ENCODE peak calls at places on chromosome 19, in ten cellular contexts. V is activated CD4-positive, alpha-beta memory T cell treated with anti-CD3 and anti-CD28 coated beads, Interleukin-2, amount 10 ng/mL, durations not matched to agents 7 days and 5 days; N is CD4-positive, alpha-beta T cell; X is hippocampal formation; W is activated naive CD8-positive, alpha-beta T cell treated with anti-CD3 and anti-CD28 coated beads for 36 hours; Z is gastrocnemius medialis; S is left colon; M is SW 1271; B is anterior cingulate cortex; P is Peyer's patch. R is an unnamed sample.

GRCh38 chr19:1168877-1169791 is 4.9 kb downstream of the SBNO2 start:
- DNase-seq in V (no peak), N (no peak), X (no peak), W (no peak), Z (no peak), S (no peak), M (no peak), B (no peak), P (peak; percentile 76), R (peak; percentile 54)

GRCh38 chr19:2982983-2983350 is 5.6 kb downstream of the TLE6 start:
- DNase-seq in V (no peak), N (no peak), X (peak; percentile 1), W (no peak), Z (peak; percentile 79), S (peak; percentile 65), M (no peak), B (peak; percentile 47), P (peak; percentile 82), R (peak; percentile 89)

GRCh38 chr19:42433503-42434260 is 6.5 kb upstream of the LIPE start:
- DNase-seq in V (peak; percentile 76), N (peak; percentile 56), X (peak; percentile 53), W (peak; percentile 47), Z (peak; percentile 67), S (peak; percentile 95), M (no peak), B (peak; percentile 62), P (peak; percentile 95), R (peak; percentile 16)

GRCh38 chr19:17001603-17002183 is 24.9 kb downstream of the CPAMD8 start:
- DNase-seq in V (peak; percentile 93), N (peak; percentile 51), X (no peak), W (peak; percentile 42), Z (no peak), S (no peak), M (no peak), B (no peak), P (no peak), R (no peak)

GRCh38 chr19:50912102-50912599 is 956 bp upstream of the KLK4 start:
- DNase-seq in V (no peak), N (no peak), X (no peak), W (no peak), Z (no peak), S (no peak), M (no peak), B (no peak), P (no peak), R (no peak)

GRCh38 chr19:38079926-38080380 is 144.1 kb downstream of the DPF1 start:
- DNase-seq in V (no peak), N (no peak), X (no peak), W (no peak), Z (no peak), S (no peak), M (no peak), B (no peak), P (no peak), R (peak; percentile 89)

GRCh38 chr19:53471916-53472315 is 4.4 kb downstream of the ZNF813 start:
- DNase-seq in V (no peak), N (no peak), X (no peak), W (no peak), Z (no peak), S (no peak), M (no peak), B (no peak), P (no peak), R (no peak)

GRCh38 chr19:10583021-10583776 is 3.9 kb downstream of the AP1M2 start:
- DNase-seq in V (no peak), N (no peak), X (no peak), W (no peak), Z (no peak), S (no peak), M (no peak), B (no peak), P (no peak), R (no peak)

GRCh38 chr19:35512831-35513230 is 618 bp downstream of the DMKN start:
- DNase-seq in V (no peak), N (no peak), X (no peak), W (no peak), Z (no peak), S (no peak), M (no peak), B (no peak), P (no peak), R (no peak)

GRCh38 chr19:11191934-11192333 is 5.4 kb downstream of the KANK2 start:
- DNase-seq in V (no peak), N (no peak), X (no peak), W (no peak), Z (no peak), S (no peak), M (no peak), B (no peak), P (no peak), R (no peak)

GRCh38 chr19:21432590-21432989 is 35.7 kb downstream of the ZNF493 start:
- DNase-seq in V (no peak), N (no peak), X (no peak), W (no peak), Z (no peak), S (no peak), M (no peak), B (no peak), P (no peak), R (no peak)

GRCh38 chr19:41218615-41219507 is at the start of gene AXL:
- DNase-seq in V (no peak), N (no peak), X (peak; percentile 77), W (no peak), Z (peak; percentile 76), S (peak; percentile 62), M (peak; percentile 50), B (peak; percentile 45), P (peak; percentile 71), R (peak; percentile 76)

GRCh38 chr19:48608798-48609263 is 2.3 kb downstream of the SPACA4 start:
- DNase-seq in V (peak; percentile 73), N (peak; percentile 49), X (no peak), W (peak; percentile 47), Z (no peak), S (peak; percentile 66), M (no peak), B (peak; percentile 31), P (peak; percentile 84), R (peak; percentile 34)

GRCh38 chr19:20039203-20039723 is at the start of gene ZNF682:
- DNase-seq in V (peak; percentile 92), N (peak; percentile 91), X (peak; percentile 90), W (peak; percentile 94), Z (peak; percentile 82), S (peak; percentile 97), M (peak; percentile 41), B (peak; percentile 92), P (peak; percentile 98), R (peak; percentile 94)

GRCh38 chr19:42191855-42192254 is 25.6 kb downstream of the DEDD2 start:
- DNase-seq in V (no peak), N (no peak), X (no peak), W (no peak), Z (no peak), S (peak; percentile 72), M (no peak), B (no peak), P (peak; percentile 83), R (peak; percentile 17)

GRCh38 chr19:29771708-29772415 is 39.9 kb upstream of the CCNE1 start:
- DNase-seq in V (no peak), N (no peak), X (peak; percentile 1), W (peak; percentile 40), Z (no peak), S (peak; percentile 42), M (no peak), B (peak; percentile 35), P (peak; percentile 59), R (peak; percentile 22)

GRCh38 chr19:6687117-6687516 is 17.2 kb upstream of the TNFSF14 start:
- DNase-seq in V (no peak), N (no peak), X (no peak), W (no peak), Z (no peak), S (no peak), M (no peak), B (no peak), P (no peak), R (no peak)

GRCh38 chr19:40672038-40672437 is 18.4 kb downstream of the NUMBL start:
- DNase-seq in V (no peak), N (no peak), X (no peak), W (no peak), Z (no peak), S (no peak), M (no peak), B (no peak), P (no peak), R (no peak)

GRCh38 chr19:15098505-15098904 is 8.7 kb upstream of the SYDE1 start:
- DNase-seq in V (no peak), N (no peak), X (no peak), W (no peak), Z (no peak), S (no peak), M (no peak), B (no peak), P (no peak), R (no peak)

GRCh38 chr19:4720037-4720700 is 3.5 kb downstream of the DPP9 start:
- DNase-seq in V (no peak), N (no peak), X (no peak), W (no peak), Z (no peak), S (no peak), M (no peak), B (no peak), P (no peak), R (no peak)

GRCh38 chr19:15443838-15444237 is 5.9 kb downstream of the WIZ start:
- DNase-seq in V (no peak), N (no peak), X (no peak), W (no peak), Z (peak; percentile 86), S (no peak), M (no peak), B (peak; percentile 12), P (no peak), R (no peak)

GRCh38 chr19:4556574-4557185 is 2.8 kb downstream of the SEMA6B start:
- DNase-seq in V (no peak), N (no peak), X (no peak), W (peak; percentile 34), Z (no peak), S (peak; percentile 39), M (no peak), B (no peak), P (no peak), R (no peak)

GRCh38 chr19:55027472-55028337 is 10.4 kb downstream of the GP6 start:
- DNase-seq in V (no peak), N (no peak), X (no peak), W (no peak), Z (no peak), S (no peak), M (no peak), B (no peak), P (no peak), R (no peak)

GRCh38 chr19:801861-802496 is 4.7 kb downstream of the PTBP1 start:
- DNase-seq in V (no peak), N (no peak), X (no peak), W (no peak), Z (no peak), S (no peak), M (no peak), B (no peak), P (no peak), R (peak; percentile 50)

GRCh38 chr19:15081911-15082310 is at the start of gene OR1I1:
- DNase-seq in V (no peak), N (no peak), X (no peak), W (no peak), Z (no peak), S (no peak), M (no peak), B (no peak), P (no peak), R (no peak)

GRCh38 chr19:38792250-38793111 is 3.5 kb downstream of the LGALS7B start:
- DNase-seq in V (peak; percentile 34), N (peak; percentile 29), X (no peak), W (peak; percentile 67), Z (no peak), S (peak; percentile 73), M (no peak), B (no peak), P (peak; percentile 69), R (peak; percentile 7)

GRCh38 chr19:1060689-1061088 is 6.3 kb upstream of the ARHGAP45 start:
- DNase-seq in V (no peak), N (no peak), X (no peak), W (no peak), Z (no peak), S (no peak), M (no peak), B (no peak), P (no peak), R (no peak)

GRCh38 chr19:37982655-37983054 is 75.6 kb downstream of the SIPA1L3 start:
- DNase-seq in V (no peak), N (no peak), X (no peak), W (no peak), Z (no peak), S (no peak), M (no peak), B (no peak), P (no peak), R (no peak)